ENCODE peak calls at places on chromosomes 5 and 9, in five cellular contexts. Y is AG09309, D is left ventricle myocardium inferior, A is A549, N is sigmoid colon. E is an unnamed sample.

GRCh38 chr5:141663506-141663905 is 12.3 kb upstream of the FCHSD1 start:
- DNase-seq in N (no peak), D (no peak), Y (no peak), A (no peak), E (no peak)

GRCh38 chr5:151622367-151623097 is 31.4 kb upstream of the FAT2 start:
- DNase-seq in D (no peak), N (no peak), A (no peak), Y (no peak), E (no peak)

GRCh38 chr9:37971107-37971459 is 67.2 kb upstream of the SLC25A51 start:
- DNase-seq in D (no peak), N (no peak), Y (no peak), A (no peak), E (no peak)

GRCh38 chr9:136225748-136226679 is 19.6 kb downstream of the QSOX2 start:
- DNase-seq in D (peak), A (peak), N (no peak), Y (no peak), E (no peak)

GRCh38 chr5:124262443-124262842 is 484.0 kb downstream of the ZNF608 start:
- DNase-seq in Y (no peak), A (no peak), N (no peak), D (no peak), E (no peak)

GRCh38 chr9:87445646-87446045 is 52.0 kb upstream of the DAPK1 start:
- DNase-seq in Y (no peak), A (peak), N (no peak), D (no peak), E (no peak)

GRCh38 chr5:150339165-150339564 is 18.3 kb upstream of the TCOF1 start:
- DNase-seq in N (no peak), D (no peak), A (no peak), Y (no peak), E (no peak)

GRCh38 chr9:3088166-3088702 is 244.3 kb upstream of the PUM3 start:
- DNase-seq in N (no peak), Y (no peak), D (no peak), A (no peak), E (no peak)

GRCh38 chr9:89956907-89957306 is 352.1 kb downstream of the GADD45G start:
- DNase-seq in A (no peak), N (no peak), Y (no peak), D (no peak), E (no peak)

GRCh38 chr5:168347786-168348414 is 56.5 kb downstream of the WWC1 start:
- DNase-seq in Y (no peak), N (no peak), A (no peak), D (no peak), E (no peak)

GRCh38 chr5:33448118-33448517 is 7.4 kb downstream of the TARS1 start:
- DNase-seq in N (no peak), D (no peak), A (no peak), Y (no peak), E (no peak)

GRCh38 chr5:15885156-15885555 is 294.4 kb downstream of the MARCHF11 start:
- DNase-seq in A (no peak), D (no peak), N (no peak), Y (peak), E (no peak)

GRCh38 chr5:1294839-1295649 is at the start of gene TERT:
- DNase-seq in Y (no peak), N (peak), A (peak), D (no peak), E (no peak)

GRCh38 chr5:101418735-101419134 is 515.7 kb upstream of the ST8SIA4 start:
- DNase-seq in A (no peak), Y (no peak), D (no peak), N (no peak), E (no peak)

GRCh38 chr5:93151121-93151520 is 429.9 kb downstream of the NR2F1-AS1 start:
- DNase-seq in D (no peak), Y (no peak), N (no peak), A (no peak), E (no peak)

GRCh38 chr5:138372225-138372624 is 19.7 kb downstream of the KDM3B start:
- DNase-seq in A (no peak), D (no peak), Y (no peak), N (no peak), E (no peak)

DNA sequence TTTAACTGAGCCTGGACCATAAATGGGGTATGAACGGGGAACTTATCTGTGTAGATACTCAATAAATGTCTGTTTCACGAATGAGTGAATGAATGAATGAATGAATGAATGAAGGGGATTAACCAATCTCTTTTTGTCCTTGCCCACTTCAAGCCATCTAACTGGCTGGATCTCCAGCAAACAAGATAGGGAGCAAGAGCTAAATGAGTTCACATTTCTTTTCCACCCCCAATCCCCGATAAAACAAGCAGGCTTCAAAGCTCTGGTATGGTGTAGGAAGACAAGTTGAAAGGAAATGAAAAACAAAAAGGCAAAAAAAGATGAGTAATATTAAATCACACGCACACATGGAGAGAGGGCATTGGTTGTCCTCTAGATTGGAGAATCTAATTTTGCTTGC is 84.0 kb downstream of the CMYA5 start:
- DNase-seq in D (no peak), N (no peak), Y (no peak), A (no peak), E (no peak)
- H3K4me3 ChIP-seq in D (no peak), N (no peak), Y (no peak), A (no peak), E (no peak)

DNA sequence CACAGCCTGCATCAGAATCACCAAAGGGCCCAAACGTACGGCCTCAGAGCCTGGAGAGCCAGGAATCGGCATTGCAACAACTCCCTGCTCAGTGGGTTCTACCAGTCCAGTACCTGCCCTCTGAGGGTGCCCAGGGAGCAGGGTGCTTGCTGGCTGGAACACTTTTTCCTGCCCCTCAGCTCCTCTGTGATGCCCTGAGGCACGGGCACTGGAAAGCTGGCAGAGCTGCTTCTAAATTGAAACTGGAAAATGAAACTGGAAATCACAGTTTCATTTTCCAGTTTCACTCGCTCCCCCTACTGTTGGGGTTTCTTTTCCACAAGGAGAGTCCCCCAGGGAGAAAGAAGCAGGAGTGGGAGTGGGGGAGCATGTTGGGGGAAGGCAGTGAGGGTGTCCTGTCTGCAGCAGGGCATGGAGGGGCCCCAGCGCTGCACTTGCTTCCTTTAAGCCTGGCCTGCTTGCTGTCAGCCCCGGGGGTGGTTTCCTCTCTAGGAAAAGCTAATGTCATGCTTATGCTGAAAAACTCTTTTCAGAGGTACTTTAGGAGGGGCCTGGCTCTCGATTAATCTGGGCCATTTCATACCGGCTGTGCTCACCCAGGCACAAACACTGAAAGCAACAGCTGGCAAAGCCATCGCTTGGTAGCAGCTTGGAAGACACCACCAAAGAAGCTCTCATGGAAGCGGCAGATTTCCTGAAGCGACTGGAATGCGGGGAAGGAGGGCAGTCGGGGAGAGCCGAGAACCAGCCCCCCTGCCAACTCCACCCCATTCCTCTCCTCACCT is 26.2 kb downstream of the IRF1 start:
- DNase-seq in A (no peak), D (no peak), Y (no peak), N (peak), E (no peak)
- TF ChIP-seq CTCF in A (no peak), D (peak), Y (no peak), N (peak), E (no peak)

GRCh38 chr5:68292316-68292715 is 76.8 kb downstream of the PIK3R1 start:
- DNase-seq in N (no peak), Y (no peak), D (no peak), A (no peak), E (no peak)
- H3K4me3 ChIP-seq in N (no peak), Y (no peak), D (peak), A (no peak), E (no peak)

GRCh38 chr5:132867046-132867451 is 607 bp downstream of the UQCRQ start:
- DNase-seq in Y (no peak), N (no peak), A (no peak), D (no peak), E (no peak)
- TF ChIP-seq CTCF in Y (no peak), N (no peak), A (no peak), D (no peak), E (no peak)

DNA sequence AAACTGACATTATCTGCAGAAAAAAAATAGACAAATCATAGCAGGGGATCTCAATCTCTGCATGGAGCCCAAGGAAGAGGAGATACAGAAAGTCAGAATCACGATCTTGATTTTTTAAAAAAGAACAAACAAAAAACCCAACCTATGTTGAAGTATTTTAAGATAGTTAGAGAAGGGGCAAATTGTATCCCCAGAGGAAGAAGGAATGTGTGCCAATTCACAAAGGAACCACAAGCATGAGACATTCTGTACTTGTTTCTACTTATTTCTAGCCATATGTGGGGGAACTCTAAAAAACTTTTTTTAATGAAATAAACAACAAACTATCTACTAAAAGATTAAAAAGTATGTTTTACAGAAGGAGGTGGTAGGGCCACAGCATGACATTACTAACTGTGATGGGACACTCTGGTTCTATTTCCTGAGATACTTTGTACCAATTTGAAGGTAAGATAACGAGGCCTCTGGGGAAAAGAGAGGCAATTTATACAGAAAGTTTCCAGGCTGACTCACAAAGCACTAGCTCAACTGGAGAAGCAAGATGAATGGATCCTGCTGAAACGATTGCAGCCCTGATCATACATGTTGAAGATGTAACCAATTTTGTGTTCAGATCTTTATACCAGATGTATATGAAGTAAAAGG is 22.5 kb downstream of the RANBP3L start:
- DNase-seq in Y (no peak), A (no peak), N (no peak), D (no peak), E (no peak)
- H3K4me3 ChIP-seq in Y (no peak), A (no peak), N (no peak), D (no peak), E (no peak)

GRCh38 chr5:137199201-137199600 is 299.9 kb downstream of the SPOCK1 start:
- DNase-seq in Y (no peak), N (no peak), D (no peak), A (no peak), E (no peak)

GRCh38 chr5:137201876-137202275 is 297.2 kb downstream of the SPOCK1 start:
- DNase-seq in N (peak), Y (peak), D (no peak), A (no peak), E (no peak)

GRCh38 chr5:137203011-137203632 is 296.0 kb downstream of the SPOCK1 start:
- DNase-seq in N (no peak), Y (no peak), A (no peak), D (no peak), E (no peak)

GRCh38 chr5:137199966-137200365 is 299.2 kb downstream of the SPOCK1 start:
- DNase-seq in Y (no peak), D (no peak), N (no peak), A (peak), E (no peak)

GRCh38 chr5:137200906-137201305 is 298.2 kb downstream of the SPOCK1 start:
- DNase-seq in N (no peak), D (no peak), Y (no peak), A (no peak), E (no peak)
- TF ChIP-seq CTCF in N (no peak), D (no peak), Y (no peak), A (no peak), E (no peak)

GRCh38 chr5:132489871-132490483 is 596 bp downstream of the IRF1 start:
- DNase-seq in N (peak), Y (no peak), A (peak), D (peak), E (no peak)

GRCh38 chr5:132489051-132489770 is 1.4 kb downstream of the IRF1 start:
- DNase-seq in D (no peak), Y (no peak), N (peak), A (no peak), E (no peak)

GRCh38 chr5:132487095-132487428 is 3.5 kb downstream of the IRF1 start:
- DNase-seq in D (no peak), A (no peak), N (peak), Y (no peak), E (no peak)

GRCh38 chr5:132487841-132488555 is 2.6 kb downstream of the IRF1 start:
- DNase-seq in D (peak), N (peak), Y (no peak), A (no peak), E (no peak)

DNA sequence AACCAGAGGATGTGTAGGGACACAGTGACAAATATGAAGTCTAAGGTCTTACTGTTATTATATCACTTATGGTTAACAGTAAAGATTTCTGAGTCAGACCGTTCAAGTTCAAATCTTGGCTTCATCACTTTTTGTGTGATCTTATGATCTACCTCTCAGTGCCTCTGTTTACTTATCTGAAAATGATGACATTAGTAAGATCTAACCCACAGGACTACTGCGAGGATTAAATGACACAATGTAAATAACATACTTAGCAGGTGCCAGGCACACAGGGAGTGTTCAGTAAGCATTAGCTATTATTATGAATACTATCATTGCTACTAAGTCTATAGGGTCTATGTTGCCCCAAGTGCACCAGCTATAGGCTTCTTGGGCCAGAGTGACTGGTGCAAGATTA is 2.0 kb downstream of the IRF1 start:
- DNase-seq in Y (no peak), N (no peak), A (no peak), D (no peak), E (no peak)
- H3K4me3 ChIP-seq in Y (peak), N (peak), A (no peak), D (peak), E (peak)

GRCh38 chr5:133756756-133757155 is 144.4 kb upstream of the FSTL4 start:
- DNase-seq in N (no peak), D (no peak), Y (no peak), A (no peak), E (no peak)
- TF ChIP-seq CTCF in N (no peak), D (no peak), Y (no peak), A (no peak), E (no peak)

E was measured in HFF-Myc.